ENCODE peak calls at places on chromosomes 11 and 22, in five cellular contexts. A, K, B, O and H are unnamed samples.

GRCh38 chr11:16809901-16810668 is 71.6 kb downstream of the C11orf58 start:
- DNase-seq in A (no peak), K (peak; percentile 82), B (peak; percentile 74), O (no peak), H (no peak)

GRCh38 chr11:130909650-130910049 is 6.6 kb downstream of the SNX19 start:
- DNase-seq in A (no peak), K (peak; percentile 12), B (peak; percentile 64), O (no peak), H (no peak)

GRCh38 chr22:19548964-19549363 is 24.8 kb upstream of the CLDN5 start:
- DNase-seq in A (no peak), K (no peak), B (no peak), O (no peak), H (no peak)

GRCh38 chr11:123168955-123169484 is 26.0 kb downstream of the CLMP start:
- DNase-seq in A (no peak), K (no peak), B (no peak), O (no peak), H (no peak)

GRCh38 chr22:49685686-49686085 is 142.0 kb downstream of the BRD1 start:
- DNase-seq in A (no peak), K (no peak), B (no peak), O (no peak), H (no peak)

GRCh38 chr11:12517741-12518140 is 140.4 kb downstream of the PARVA start:
- DNase-seq in A (no peak), K (no peak), B (no peak), O (no peak), H (no peak)

GRCh38 chr11:119702261-119702591 is 26.8 kb downstream of the NECTIN1 start:
- DNase-seq in A (no peak), K (no peak), B (no peak), O (no peak), H (no peak)

GRCh38 chr11:116404143-116404800 is 368.5 kb downstream of the BUD13 start:
- DNase-seq in A (no peak), K (no peak), B (no peak), O (no peak), H (no peak)

GRCh38 chr11:6271598-6271997 is 12.0 kb downstream of the CCKBR start:
- DNase-seq in A (no peak), K (no peak), B (no peak), O (no peak), H (no peak)

DNA sequence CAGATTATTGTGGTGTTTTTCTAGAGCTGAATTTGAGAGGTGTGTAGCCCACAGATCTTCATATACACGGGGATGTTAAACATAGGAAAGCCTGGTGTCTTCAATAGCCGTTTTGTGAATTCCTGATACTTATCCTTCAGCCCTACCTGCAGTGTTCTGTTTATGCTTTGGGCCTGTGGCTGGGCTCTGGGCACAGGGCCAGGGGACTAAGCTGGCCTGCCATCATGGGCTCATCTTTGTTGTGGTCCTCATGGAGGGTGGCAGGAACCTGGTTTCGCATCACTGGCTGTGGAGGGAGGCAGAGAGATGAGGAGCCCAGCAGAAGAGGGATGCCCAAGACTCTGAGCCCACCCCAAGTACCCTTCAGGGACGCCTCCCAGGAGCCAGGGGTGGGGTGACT is 112.4 kb downstream of the CACNA1I start:
- DNase-seq in A (no peak), K (no peak), B (no peak), O (no peak), H (no peak)
- H3K27me3 ChIP-seq in A (no peaks in the 10 kb centered on the region), K (no peaks in the 10 kb centered on the region), B (no peaks in the 10 kb centered on the region), O (no peaks in the 10 kb centered on the region), H (peaks cover 36% of the 10 kb centered on the region)

DNA sequence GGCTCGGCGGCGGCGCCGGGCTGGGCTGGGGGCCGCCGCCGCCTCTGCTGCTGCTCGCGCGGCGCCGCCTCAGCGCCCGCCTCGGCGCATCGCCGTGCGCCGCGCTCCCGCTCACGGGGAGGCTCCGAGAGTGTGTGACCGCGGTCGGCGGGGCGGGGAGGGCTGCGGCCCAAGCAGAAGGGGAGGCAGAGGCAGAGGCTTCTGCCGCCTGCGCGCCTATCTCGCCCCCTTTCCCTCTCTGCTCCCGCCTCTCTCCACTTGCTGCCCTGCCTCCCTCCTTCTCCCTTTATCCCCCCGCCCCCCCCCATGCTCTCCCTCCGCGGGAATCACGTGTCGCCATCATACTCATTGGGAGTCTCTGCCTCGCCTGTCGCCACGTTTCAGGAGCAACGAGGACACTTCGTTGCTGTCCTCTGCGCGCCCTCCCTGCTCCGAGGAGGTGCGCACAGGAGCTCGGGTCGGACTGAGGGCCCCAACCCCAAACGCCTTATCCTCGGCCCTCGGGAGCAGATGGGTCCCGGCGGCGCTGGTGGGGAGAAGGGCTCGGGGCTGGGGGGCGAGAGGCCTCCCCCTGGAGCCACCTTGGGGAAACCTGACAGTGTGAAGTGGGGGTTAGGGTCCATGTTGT is at the start of gene GUCY1A2:
- DNase-seq in A (no peak), K (no peak), B (peak; percentile 50), O (no peak), H (no peak)
- H3K4me3 ChIP-seq in A (peak within 1 kb of the TSS; percentile 39), K (peak within 1 kb of the TSS; percentile 57), B (peak within 1 kb of the TSS; percentile 59), O (peak within 1 kb of the TSS; percentile 62), H (peak within 1 kb of the TSS; percentile 43)

GRCh38 chr11:69819541-69820070 is 390 bp upstream of the FGF3 start:
- DNase-seq in A (no peak), K (no peak), B (no peak), O (no peak), H (no peak)
- H3K27me3 ChIP-seq in A (peaks cover 22% of the 10 kb centered on the region), K (peaks cover 60% of the 10 kb centered on the region), B (peaks cover 73% of the 10 kb centered on the region), O (peaks cover 3% of the 10 kb centered on the region), H (peaks cover 75% of the 10 kb centered on the region)

DNA sequence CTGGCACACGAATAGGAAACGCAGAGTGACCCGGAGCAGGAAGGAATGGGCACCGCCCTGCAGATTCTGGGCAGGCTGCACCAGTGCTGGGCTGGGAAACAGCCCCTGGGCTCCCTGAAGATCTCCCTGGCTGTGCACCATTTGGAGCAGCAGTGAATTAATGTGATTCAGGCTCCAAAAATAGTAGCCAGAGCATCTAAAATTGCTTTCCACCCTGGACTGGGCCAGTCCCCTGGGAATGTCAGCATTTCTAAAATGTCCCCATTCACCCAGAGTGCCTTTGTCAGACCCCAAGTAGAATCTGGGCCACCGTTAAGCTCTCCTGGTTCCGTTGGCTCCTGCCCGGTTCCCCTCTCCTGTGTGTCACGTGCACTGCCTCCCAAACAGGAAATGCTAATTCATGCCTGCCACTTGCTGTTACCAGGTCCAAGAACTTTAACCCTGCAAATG is 18.5 kb downstream of the IRAG1 start:
- DNase-seq in A (no peak), K (no peak), B (no peak), O (peak; percentile 64), H (no peak)
- H3K4me3 ChIP-seq in A (no peak overlapping the region), K (no peak overlapping the region), B (no peak overlapping the region), O (peak overlapping the region; percentile 65), H (peak overlapping the region; percentile 7)